ENCODE peak calls at places on chromosome 22, in six cellular contexts. G is sigmoid colon, O is H9, N is mammary epithelial cell, F is IMR-90, R is foreskin keratinocyte. M is an unnamed sample.

GRCh38 chr22:32031466-32031865 is 11.6 kb upstream of the SLC5A1 start:
- DNase-seq in G (no peak), O (no peak), N (no peak), F (no peak), R (no peak), M (no peak)

GRCh38 chr22:30866216-30866615 is 102.4 kb downstream of the MORC2 start:
- DNase-seq in G (no peak), O (no peak), N (no peak), F (no peak), R (no peak), M (no peak)

GRCh38 chr22:34395370-34395769 is 475.1 kb upstream of the LARGE1 start:
- DNase-seq in G (no peak), O (no peak), N (no peak), F (no peak), R (peak; percentile 2), M (no peak)

GRCh38 chr22:30452861-30453260 is 19.0 kb downstream of the SEC14L3 start:
- DNase-seq in G (no peak), O (no peak), N (no peak), F (no peak), R (no peak), M (no peak)

GRCh38 chr22:41528132-41528766 is 16.0 kb downstream of the POLR3H start:
- DNase-seq in G (no peak), O (no peak), N (no peak), F (no peak), R (no peak), M (no peak)

GRCh38 chr22:21939392-21940319 is 13.0 kb downstream of the PPM1F start:
- DNase-seq in G (no peak), O (no peak), N (no peak), F (no peak), R (no peak), M (no peak)

GRCh38 chr22:22161924-22162851 is 82.4 kb upstream of the VPREB1 start:
- DNase-seq in G (no peak), O (no peak), N (no peak), F (no peak), R (no peak), M (no peak)

GRCh38 chr22:17754233-17754925 is 19.9 kb downstream of the BID start:
- DNase-seq in G (no peak), O (peak; percentile 61), N (no peak), F (no peak), R (no peak), M (no peak)

GRCh38 chr22:43398910-43399309 is 12.9 kb upstream of the MPPED1 start:
- DNase-seq in G (no peak), O (no peak), N (no peak), F (no peak), R (no peak), M (no peak)

GRCh38 chr22:19463491-19464469 is 15.2 kb downstream of the UFD1 start:
- DNase-seq in G (no peak), O (no peak), N (no peak), F (peak; percentile 82), R (no peak), M (no peak)

GRCh38 chr22:30511109-30511508 is 5.6 kb upstream of the SEC14L4 start:
- DNase-seq in G (no peak), O (peak; percentile 13), N (no peak), F (no peak), R (no peak), M (no peak)

GRCh38 chr22:40560551-40560950 is 76.0 kb downstream of the MRTFA start:
- DNase-seq in G (no peak), O (no peak), N (peak; percentile 21), F (peak; percentile 65), R (no peak), M (no peak)

GRCh38 chr22:45107671-45108070 is 56.1 kb upstream of the NUP50 start:
- DNase-seq in G (no peak), O (no peak), N (no peak), F (no peak), R (no peak), M (no peak)

DNA sequence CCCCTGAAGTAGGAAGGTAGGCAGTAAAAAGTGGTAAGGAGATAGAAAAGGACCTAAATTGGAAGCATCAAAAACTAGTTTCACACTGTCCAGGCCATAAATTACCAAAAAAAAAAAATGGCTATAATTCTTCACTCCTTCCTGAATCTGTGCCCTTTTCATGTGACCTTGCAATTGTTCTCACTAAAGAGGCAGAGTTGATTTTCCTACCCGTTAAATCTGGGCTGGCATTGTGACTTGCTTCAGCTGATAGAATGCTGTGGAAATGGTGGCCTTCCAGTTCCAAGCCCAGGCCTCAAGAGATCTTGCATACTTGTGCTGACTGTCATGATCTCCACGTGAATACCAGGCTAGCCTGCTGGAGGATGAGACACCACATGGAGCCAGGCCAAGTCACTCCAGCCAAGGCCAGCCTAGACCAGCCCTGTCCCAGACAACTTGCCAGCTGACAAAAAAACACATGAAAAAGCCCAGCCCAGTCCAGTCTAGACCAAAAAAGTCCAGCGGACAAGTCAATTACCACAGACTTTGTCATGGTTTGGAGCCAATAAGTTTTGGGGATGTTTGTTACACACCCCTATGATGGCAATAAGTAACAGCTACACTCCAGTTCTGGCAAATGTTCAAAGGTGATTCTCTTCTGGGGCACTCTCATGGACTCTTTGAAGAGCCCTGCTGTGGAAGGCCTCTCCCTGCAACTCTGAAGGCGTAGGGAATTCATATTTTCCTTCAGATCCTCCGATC is 51.4 kb upstream of the NUP50 start:
- DNase-seq in G (no peak), O (no peak), N (peak; percentile 84), F (peak; percentile 84), R (peak; percentile 53), M (peak; percentile 11)
- TF ChIP-seq CTCF in G (no peak), O (no peak), N (no peak), F (no peak), R (no peak), M (no peak)

GRCh38 chr22:20508815-20509271 is 1.4 kb downstream of the MED15 start:
- DNase-seq in G (no peak), O (no peak), N (peak; percentile 13), F (no peak), R (no peak), M (no peak)
- H3K27ac ChIP-seq in G (peak overlapping the region; percentile 99), O (no peak overlapping the region), N (peak overlapping the region; percentile 87), F (peak overlapping the region; percentile 93), R (peak overlapping the region; percentile 95), M (peak overlapping the region; percentile 94)

GRCh38 chr22:38699784-38700183 is 959 bp downstream of the JOSD1 start:
- DNase-seq in G (peak; percentile 58), O (no peak), N (peak; percentile 54), F (peak; percentile 62), R (no peak), M (no peak)
- TF ChIP-seq CTCF in G (no peak), O (no peak), N (no peak), F (no peak), R (peak; percentile 13), M (no peak)

GRCh38 chr22:38202437-38203089 is 769 bp downstream of the MAFF start:
- DNase-seq in G (peak; percentile 97), O (peak; percentile 43), N (peak; percentile 76), F (peak; percentile 92), R (no peak), M (peak; percentile 46)

GRCh38 chr22:38205261-38206128 is 3.7 kb downstream of the MAFF start:
- DNase-seq in G (peak; percentile 94), O (peak; percentile 23), N (no peak), F (peak; percentile 79), R (no peak), M (no peak)

GRCh38 chr22:38203855-38204497 is 2.2 kb downstream of the MAFF start:
- DNase-seq in G (peak; percentile 62), O (no peak), N (peak; percentile 31), F (peak; percentile 83), R (no peak), M (no peak)

GRCh38 chr22:38203090-38203810 is 1.5 kb downstream of the MAFF start:
- DNase-seq in G (peak; percentile 81), O (peak; percentile 75), N (peak; percentile 68), F (peak; percentile 53), R (no peak), M (peak; percentile 36)

DNA sequence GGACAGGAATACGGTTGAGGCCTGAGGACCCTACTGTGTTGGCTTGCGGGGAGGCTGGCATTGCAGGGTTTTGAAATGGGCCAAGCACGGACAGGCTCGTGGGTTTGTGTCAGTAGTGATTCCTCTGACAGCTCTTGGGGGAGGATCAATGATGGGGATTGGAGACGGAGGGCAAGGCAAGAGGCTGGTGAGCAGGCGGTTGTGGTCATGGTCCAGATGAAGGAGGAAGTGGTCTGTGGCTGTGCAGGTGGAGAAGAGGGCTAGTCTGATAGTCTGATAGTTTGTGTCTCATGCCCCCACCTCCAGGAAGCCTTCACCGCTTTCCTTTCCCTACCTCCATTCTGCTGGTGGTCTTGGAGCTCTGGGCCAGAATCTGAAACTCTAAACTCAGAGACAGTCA is 3.0 kb downstream of the MAFF start:
- DNase-seq in G (no peak), O (no peak), N (no peak), F (no peak), R (no peak), M (no peak)
- H3K27ac ChIP-seq in G (peak overlapping the region; percentile 97), O (no peak overlapping the region), N (no peak overlapping the region), F (peak overlapping the region; percentile 68), R (no peak overlapping the region), M (peak overlapping the region; percentile 95)

GRCh38 chr22:23270212-23270733 is 90.0 kb downstream of the BCR start:
- DNase-seq in G (no peak), O (no peak), N (no peak), F (peak; percentile 7), R (no peak), M (no peak)
- TF ChIP-seq CTCF in G (no peak), O (peak; percentile 40), N (no peak), F (peak; percentile 40), R (no peak), M (no peak)

GRCh38 chr22:50105529-50106100 is 15.8 kb downstream of the MOV10L1 start:
- DNase-seq in G (no peak), O (no peak), N (peak; percentile 54), F (peak; percentile 64), R (peak; percentile 64), M (peak; percentile 36)

GRCh38 chr22:50101870-50102565 is 12.2 kb downstream of the MOV10L1 start:
- DNase-seq in G (no peak), O (no peak), N (no peak), F (no peak), R (no peak), M (no peak)

GRCh38 chr22:50107529-50107928 is 17.7 kb downstream of the MOV10L1 start:
- DNase-seq in G (no peak), O (no peak), N (no peak), F (no peak), R (no peak), M (no peak)

GRCh38 chr22:50102946-50103345 is 13.1 kb downstream of the MOV10L1 start:
- DNase-seq in G (no peak), O (no peak), N (peak; percentile 59), F (no peak), R (peak; percentile 37), M (peak; percentile 43)

GRCh38 chr22:50104149-50104548 is 14.3 kb downstream of the MOV10L1 start:
- DNase-seq in G (no peak), O (no peak), N (no peak), F (no peak), R (no peak), M (no peak)
- H3K27ac ChIP-seq in G (no peak overlapping the region), O (no peak overlapping the region), N (no peak overlapping the region), F (no peak overlapping the region), R (no peak overlapping the region), M (no peak overlapping the region)

GRCh38 chr22:28935713-28936112 is 52.3 kb downstream of the ZNRF3 start:
- DNase-seq in G (no peak), O (no peak), N (no peak), F (no peak), R (no peak), M (no peak)
- TF ChIP-seq CTCF in G (no peak), O (peak; percentile 60), N (peak; percentile 41), F (no peak), R (peak; percentile 29), M (no peak)

GRCh38 chr22:46044718-46045458 is 67.9 kb upstream of the WNT7B start:
- DNase-seq in G (peak; percentile 72), O (no peak), N (no peak), F (no peak), R (no peak), M (no peak)
- H3K27ac ChIP-seq in G (peak overlapping the region; percentile 94), O (no peak overlapping the region), N (peak overlapping the region; percentile 54), F (peak overlapping the region; percentile 70), R (peak overlapping the region; percentile 80), M (peak overlapping the region; percentile 100)